ENCODE peak calls at places on chromosomes 7 and 10, in four cellular contexts. D is endodermal cell, E is KG1, C is neural crest cell. A is an unnamed sample.

GRCh38 chr10:91700273-91700672 is 67.4 kb upstream of the PPP1R3C start:
- DNase-seq in D (no peak), E (no peak), C (no peak), A (no peak)

GRCh38 chr10:30806824-30807223 is 177.3 kb upstream of the LYZL2 start:
- DNase-seq in D (no peak), E (no peak), C (no peak), A (no peak)

GRCh38 chr10:91887075-91887899 is 22.0 kb downstream of the FGFBP3 start:
- DNase-seq in D (peak; percentile 98), E (no peak), C (peak; percentile 87), A (no peak)

GRCh38 chr10:86355571-86356038 is 11.0 kb downstream of the GRID1 start:
- DNase-seq in D (no peak), E (peak; percentile 75), C (no peak), A (peak; percentile 78)

GRCh38 chr10:63573068-63573697 is 52.0 kb downstream of the REEP3 start:
- DNase-seq in D (no peak), E (no peak), C (no peak), A (no peak)

GRCh38 chr7:124603066-124603465 is 162.5 kb downstream of the GPR37 start:
- DNase-seq in D (no peak), E (no peak), C (no peak), A (no peak)

GRCh38 chr10:130337696-130338587 is 201.8 kb downstream of the GLRX3 start:
- DNase-seq in D (no peak), E (no peak), C (no peak), A (no peak)

GRCh38 chr10:7192831-7193348 is 217.9 kb downstream of the SFMBT2 start:
- DNase-seq in D (no peak), E (no peak), C (no peak), A (no peak)

GRCh38 chr10:115951242-115951641 is 321.8 kb downstream of the GFRA1 start:
- DNase-seq in D (no peak), E (no peak), C (no peak), A (no peak)

GRCh38 chr7:29337628-29338116 is 143.1 kb downstream of the CHN2 start:
- DNase-seq in D (no peak), E (no peak), C (no peak), A (peak; percentile 49)

GRCh38 chr7:26397786-26398435 is 106.2 kb downstream of the SNX10 start:
- DNase-seq in D (peak; percentile 86), E (no peak), C (peak; percentile 41), A (peak; percentile 67)

GRCh38 chr7:150502519-150502918 is 12.2 kb upstream of the GIMAP7 start:
- DNase-seq in D (no peak), E (no peak), C (no peak), A (peak; percentile 38)

GRCh38 chr7:156896388-156897022 is 3.5 kb upstream of the LMBR1 start:
- DNase-seq in D (no peak), E (peak; percentile 19), C (no peak), A (no peak)

GRCh38 chr10:103668351-103669242 is 175.1 kb downstream of the NEURL1 start:
- DNase-seq in D (no peak), E (no peak), C (no peak), A (no peak)

GRCh38 chr7:131692131-131692960 is 135.9 kb upstream of the PODXL start:
- DNase-seq in D (peak; percentile 98), E (no peak), C (peak; percentile 91), A (peak; percentile 9)

GRCh38 chr7:44383566-44383965 is 58.2 kb upstream of the CAMK2B start:
- DNase-seq in D (peak; percentile 26), E (no peak), C (no peak), A (no peak)

GRCh38 chr10:2882628-2883027 is 184.7 kb upstream of the PFKP start:
- DNase-seq in D (no peak), E (no peak), C (no peak), A (no peak)

A was measured in GDM1.